ENCODE peak calls at places on chromosomes 2 and 18, in eight cellular contexts. M is WTC11, Y is fibroblast of pulmonary artery, J is WERI-Rb-1, U is activated B cell treated with CpG ODN at 0.5 μM for 24 hours, Q is cardiac muscle cell, L is AG10803, C is MCF 10A. X is an unnamed sample.

GRCh38 chr2:224146356-224147160 is 107.5 kb upstream of the SERPINE2 start:
- DNase-seq in L (no peak), J (no peak), M (no peak), Q (no peak), Y (no peak), U (no peak), C (no peak), X (no peak)

GRCh38 chr2:12928706-12929291 is 212.1 kb downstream of the TRIB2 start:
- DNase-seq in J (no peak), Q (no peak), L (no peak), M (no peak), Y (no peak), C (no peak), U (no peak), X (no peak)

GRCh38 chr2:121530210-121530562 is 494 bp upstream of the RNU4ATAC start:
- DNase-seq in J (peak; percentile 79), Y (peak; percentile 76), C (no peak), Q (peak; percentile 81), L (peak; percentile 64), U (peak; percentile 61), M (peak; percentile 80), X (no peak)

GRCh38 chr2:26246818-26247217 is 2.1 kb downstream of the HADHB start:
- DNase-seq in Y (peak; percentile 14), C (peak; percentile 83), L (peak; percentile 53), J (no peak), U (no peak), M (no peak), Q (peak; percentile 17), X (no peak)

GRCh38 chr2:175293776-175294175 is 112.3 kb upstream of the ATP5MC3 start:
- DNase-seq in U (no peak), Q (no peak), J (no peak), M (no peak), Y (no peak), L (no peak), C (peak; percentile 24), X (no peak)

GRCh38 chr2:198351647-198352046 is 547.3 kb downstream of the PLCL1 start:
- DNase-seq in Y (no peak), Q (no peak), C (no peak), L (no peak), U (no peak), J (no peak), M (no peak), X (no peak)

GRCh38 chr2:100833330-100833729 is 13.4 kb downstream of the NPAS2 start:
- DNase-seq in L (no peak), Q (no peak), J (no peak), U (no peak), Y (no peak), M (no peak), C (no peak), X (no peak)

GRCh38 chr2:115083216-115083615 is 640.8 kb downstream of the DPP10 start:
- DNase-seq in J (peak; percentile 72), C (peak; percentile 40), U (no peak), M (no peak), Q (no peak), L (no peak), Y (no peak), X (no peak)

GRCh38 chr18:22347624-22348511 is 69.8 kb downstream of the CTAGE1 start:
- DNase-seq in M (peak; percentile 23), Y (peak; percentile 42), C (no peak), Q (peak; percentile 57), U (no peak), L (no peak), J (no peak), X (no peak)

GRCh38 chr2:69835666-69836065 is 6.2 kb downstream of the GMCL1 start:
- DNase-seq in M (no peak), Q (no peak), J (no peak), C (no peak), L (no peak), U (no peak), Y (no peak), X (no peak)

GRCh38 chr2:30645081-30645744 is 162.0 kb downstream of the CAPN13 start:
- DNase-seq in C (peak; percentile 11), J (no peak), M (no peak), Y (no peak), L (no peak), U (no peak), Q (no peak), X (no peak)

GRCh38 chr2:121088251-121089004 is 196.6 kb downstream of the TFCP2L1 start:
- DNase-seq in Q (peak; percentile 80), J (no peak), C (no peak), U (no peak), M (no peak), L (peak; percentile 33), Y (peak; percentile 56), X (no peak)

GRCh38 chr18:3710712-3711269 is 260.8 kb downstream of the TGIF1 start:
- DNase-seq in J (no peak), M (no peak), U (no peak), L (no peak), Y (no peak), C (peak; percentile 17), Q (no peak), X (no peak)

GRCh38 chr2:174117951-174118930 is 130.1 kb downstream of the OLA1 start:
- DNase-seq in U (no peak), L (peak; percentile 77), C (peak; percentile 47), Q (peak; percentile 53), M (no peak), J (no peak), Y (peak; percentile 55), X (no peak)

GRCh38 chr2:70552501-70553333 is 909 bp downstream of the TGFA start:
- DNase-seq in Y (no peak), Q (no peak), U (no peak), L (no peak), C (peak; percentile 39), M (peak; percentile 29), J (peak; percentile 22), X (no peak)

GRCh38 chr18:13930964-13931363 is 15.6 kb upstream of the MC2R start:
- DNase-seq in M (no peak), C (no peak), Q (no peak), L (no peak), U (no peak), J (no peak), Y (no peak), X (no peak)

GRCh38 chr2:108917078-108917440 is 72.0 kb downstream of the EDAR start:
- DNase-seq in C (no peak), M (no peak), L (no peak), Y (peak; percentile 28), U (no peak), J (no peak), Q (peak; percentile 42), X (no peak)

GRCh38 chr2:40192864-40193669 is 258.8 kb downstream of the SLC8A1 start:
- DNase-seq in Q (peak; percentile 8), C (peak; percentile 85), L (peak; percentile 51), U (no peak), M (no peak), Y (peak; percentile 17), J (no peak), X (no peak)

GRCh38 chr18:79327199-79327545 is 68.6 kb upstream of the NFATC1 start:
- DNase-seq in C (no peak), M (no peak), Q (no peak), J (no peak), U (no peak), L (no peak), Y (no peak), X (no peak)

GRCh38 chr18:77131100-77131651 is 1.4 kb downstream of the MBP start:
- DNase-seq in C (peak; percentile 49), Y (peak; percentile 46), J (no peak), L (no peak), U (no peak), M (no peak), Q (peak; percentile 56), X (no peak)

GRCh38 chr2:234952270-234953115 is 676 bp downstream of the SH3BP4 start:
- DNase-seq in L (no peak), Q (no peak), C (peak; percentile 32), J (no peak), M (peak; percentile 40), U (no peak), Y (no peak), X (no peak)

DNA sequence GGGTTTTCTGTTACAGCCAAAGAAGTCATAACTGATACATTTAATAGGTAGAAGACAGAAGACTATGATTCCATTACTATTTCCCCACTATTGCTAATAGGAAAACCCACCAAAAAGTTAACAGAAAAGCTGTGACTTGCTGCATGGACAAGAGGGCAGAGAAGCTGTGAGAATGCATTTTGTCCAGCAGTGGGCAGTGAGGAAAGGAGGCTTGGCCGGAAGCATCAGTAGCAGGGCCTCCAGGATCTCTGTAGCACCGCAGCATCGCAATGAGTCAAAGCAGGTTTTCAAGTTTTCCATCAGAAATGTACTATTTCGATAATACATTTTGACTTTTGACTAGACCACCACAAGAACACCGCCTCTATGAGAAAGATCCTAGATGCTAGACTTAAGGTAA is 24.9 kb downstream of the MYO5B start:
- DNase-seq in U (no peak), M (no peak), Y (no peak), Q (no peak), C (no peak), J (no peak), L (no peak), X (no peak)
- TF ChIP-seq CTCF in U (no peak), M (no peak), Y (no peak), Q (no peak), C (no peak), J (peak; percentile 31), L (no peak), X (no peak)

GRCh38 chr2:239371726-239372686 is 28.8 kb downstream of the HDAC4 start:
- DNase-seq in L (no peak), C (no peak), Q (no peak), M (no peak), Y (no peak), J (no peak), U (no peak), X (no peak)
- TF ChIP-seq CTCF in L (no peak), C (no peak), Q (no peak), M (no peak), Y (no peak), J (no peak), U (no peak), X (no peak)

DNA sequence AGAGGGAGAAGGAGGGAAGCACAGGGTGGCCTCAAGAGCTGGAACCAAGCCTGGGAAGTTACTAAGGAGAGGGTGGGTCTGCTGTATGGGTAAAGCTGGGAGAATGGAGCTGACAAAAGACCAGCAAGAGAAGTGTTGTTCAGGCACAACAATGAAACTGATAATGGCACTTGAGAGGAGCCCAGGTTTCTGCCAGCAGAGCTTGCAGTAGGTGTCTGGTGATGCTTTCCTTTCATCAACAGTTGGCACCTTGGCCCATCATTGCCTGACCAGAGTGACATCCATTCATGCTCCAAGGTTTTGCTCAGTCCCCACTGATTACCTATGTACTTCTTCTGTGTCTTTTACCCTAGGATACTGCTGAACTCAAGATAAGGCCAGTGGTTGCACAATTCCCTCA is 92.9 kb upstream of the CXCR4 start:
- DNase-seq in C (no peak), Y (no peak), Q (no peak), L (no peak), J (no peak), M (no peak), U (no peak), X (no peak)
- TF ChIP-seq CTCF in C (no peak), Y (no peak), Q (no peak), L (no peak), J (no peak), M (no peak), U (no peak), X (no peak)

DNA sequence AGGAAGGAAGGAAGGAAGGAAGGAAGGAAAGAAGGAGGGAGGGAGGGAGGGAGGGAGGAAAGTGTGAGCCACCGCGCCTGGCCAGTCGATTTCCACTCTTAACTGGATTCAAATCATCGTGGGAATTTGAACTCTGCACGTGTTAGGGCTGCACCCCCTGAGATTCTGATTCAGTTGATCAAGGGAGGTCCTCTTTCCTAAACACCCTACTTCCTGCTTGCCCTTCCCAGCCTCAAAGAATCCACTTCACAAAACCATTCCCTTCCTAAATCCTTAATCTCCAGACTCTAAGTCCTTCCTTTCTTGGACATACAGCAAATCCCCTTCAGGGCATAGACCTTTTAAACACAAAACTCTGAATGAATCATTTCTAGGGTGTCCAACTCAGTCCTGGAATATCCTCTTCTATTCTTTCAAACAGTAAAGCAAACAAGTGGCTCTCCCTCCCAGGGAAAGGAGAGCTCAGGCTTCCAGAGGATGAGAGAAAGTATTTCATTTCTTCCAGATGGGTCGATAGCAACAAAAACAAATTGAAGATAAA is 68.2 kb upstream of the MBOAT2 start:
- DNase-seq in J (no peak), C (peak; percentile 73), M (no peak), L (no peak), Y (no peak), U (no peak), Q (no peak), X (no peak)
- TF ChIP-seq CTCF in J (no peak), C (no peak), M (no peak), L (no peak), Y (no peak), U (no peak), Q (no peak), X (no peak)

X was measured in D721Med.